ENCODE peak calls at places on chromosome 5, in seven cellular contexts. One of them, this sample, is unnamed.

GRCh38 chr5:89417990-89418820 is 535.2 kb upstream of the MEF2C start:
- DNase-seq in H1: no peak
- DNase-seq in K562: peak; percentile 33
- DNase-seq in SK-N-SH: no peak
- DNase-seq in IMR-90: no peak
- DNase-seq in HepG2: no peak
- DNase-seq in A549: no peak
- DNase-seq in this sample: peak; percentile 34

GRCh38 chr5:180648658-180649296 is 623 bp downstream of the FLT4 start:
- DNase-seq in HepG2: no peak
- DNase-seq in A549: peak; percentile 33
- DNase-seq in K562: peak; percentile 68
- DNase-seq in H1: peak; percentile 89
- DNase-seq in SK-N-SH: peak; percentile 75
- DNase-seq in IMR-90: no peak
- DNase-seq in this sample: peak; percentile 75

GRCh38 chr5:80662108-80662507 is 7.3 kb upstream of the DHFR start:
- DNase-seq in H1: no peak
- DNase-seq in A549: no peak
- DNase-seq in HepG2: no peak
- DNase-seq in SK-N-SH: no peak
- DNase-seq in IMR-90: no peak
- DNase-seq in K562: no peak
- DNase-seq in this sample: no peak

GRCh38 chr5:112549127-112549526 is 130.1 kb upstream of the EPB41L4A start:
- DNase-seq in IMR-90: no peak
- DNase-seq in K562: no peak
- DNase-seq in H1: no peak
- DNase-seq in A549: no peak
- DNase-seq in SK-N-SH: no peak
- DNase-seq in HepG2: no peak
- DNase-seq in this sample: no peak

GRCh38 chr5:117454716-117455212 is 880.1 kb upstream of the SEMA6A start:
- DNase-seq in SK-N-SH: peak; percentile 12
- DNase-seq in K562: peak; percentile 29
- DNase-seq in HepG2: peak; percentile 50
- DNase-seq in IMR-90: peak; percentile 6
- DNase-seq in H1: peak; percentile 80
- DNase-seq in A549: peak; percentile 42
- DNase-seq in this sample: peak; percentile 73

GRCh38 chr5:2669913-2670312 is 81.6 kb downstream of the IRX2 start:
- DNase-seq in HepG2: no peak
- DNase-seq in K562: no peak
- DNase-seq in H1: no peak
- DNase-seq in SK-N-SH: no peak
- DNase-seq in IMR-90: no peak
- DNase-seq in A549: no peak
- DNase-seq in this sample: no peak

GRCh38 chr5:78065073-78065472 is 229.4 kb downstream of the AP3B1 start:
- DNase-seq in HepG2: no peak
- DNase-seq in H1: peak; percentile 47
- DNase-seq in K562: no peak
- DNase-seq in IMR-90: no peak
- DNase-seq in A549: no peak
- DNase-seq in SK-N-SH: no peak
- DNase-seq in this sample: no peak

GRCh38 chr5:77168884-77169254 is 41.6 kb upstream of the PDE8B start:
- DNase-seq in K562: peak; percentile 32
- DNase-seq in IMR-90: no peak
- DNase-seq in A549: peak; percentile 80
- DNase-seq in HepG2: no peak
- DNase-seq in H1: no peak
- DNase-seq in SK-N-SH: no peak
- DNase-seq in this sample: no peak

GRCh38 chr5:134252671-134253070 is 26.8 kb upstream of the PPP2CA start:
- DNase-seq in SK-N-SH: no peak
- DNase-seq in H1: no peak
- DNase-seq in K562: no peak
- DNase-seq in IMR-90: peak; percentile 96
- DNase-seq in HepG2: peak; percentile 79
- DNase-seq in A549: peak; percentile 75
- DNase-seq in this sample: no peak

DNA sequence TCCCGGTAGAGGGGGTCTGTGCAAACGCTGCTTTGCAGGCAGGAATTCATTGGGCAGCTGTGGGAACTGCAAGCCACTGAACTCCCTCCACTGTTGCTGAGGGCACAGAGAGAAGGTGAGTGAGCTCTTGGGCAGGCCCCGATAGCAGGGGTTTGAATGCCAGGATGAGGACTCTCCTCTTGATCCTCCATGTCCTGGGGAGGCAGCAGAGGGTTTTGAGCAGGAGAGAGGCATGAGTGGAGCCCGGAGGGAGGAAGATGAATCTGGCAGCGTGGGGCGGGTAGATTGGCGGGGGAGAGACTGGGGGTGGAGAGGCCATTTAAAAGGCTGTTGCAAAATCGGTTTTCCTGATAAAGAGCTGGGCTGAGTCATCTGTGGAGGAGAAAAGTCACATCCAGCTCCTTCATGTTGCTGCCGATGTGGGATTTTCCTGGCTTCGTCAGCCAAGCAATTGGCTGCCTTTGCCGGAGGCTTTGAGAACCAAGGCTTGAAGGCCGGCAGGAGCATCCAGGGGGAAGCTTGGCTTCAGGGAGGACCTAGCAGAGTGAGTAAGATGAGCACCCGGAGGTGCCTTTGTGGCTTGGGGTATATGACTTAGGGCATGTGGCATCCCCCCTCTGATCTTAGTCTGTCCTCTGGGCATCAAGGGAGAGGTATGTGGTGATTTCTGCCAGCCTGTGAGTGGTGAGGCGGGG is at the start of gene SYNPO:
- DNase-seq in K562: peak; percentile 80
- DNase-seq in H1: no peak
- DNase-seq in HepG2: peak; percentile 25
- DNase-seq in A549: peak; percentile 84
- DNase-seq in IMR-90: peak; percentile 98
- DNase-seq in SK-N-SH: peak; percentile 63
- DNase-seq in this sample: no peak
- TF ChIP-seq USF2 in K562: no peak
- TF ChIP-seq USF2 in H1: no peak
- TF ChIP-seq USF2 in HepG2: no peak
- TF ChIP-seq USF2 in A549: no peak
- TF ChIP-seq USF2 in IMR-90: no peak
- TF ChIP-seq USF2 in SK-N-SH: no peak
- TF ChIP-seq USF2 in this sample: no peak

GRCh38 chr5:52134013-52134650 is 653.6 kb upstream of the ITGA1 start:
- DNase-seq in K562: no peak
- DNase-seq in SK-N-SH: peak; percentile 6
- DNase-seq in IMR-90: no peak
- DNase-seq in HepG2: no peak
- DNase-seq in H1: no peak
- DNase-seq in A549: no peak
- DNase-seq in this sample: no peak

DNA sequence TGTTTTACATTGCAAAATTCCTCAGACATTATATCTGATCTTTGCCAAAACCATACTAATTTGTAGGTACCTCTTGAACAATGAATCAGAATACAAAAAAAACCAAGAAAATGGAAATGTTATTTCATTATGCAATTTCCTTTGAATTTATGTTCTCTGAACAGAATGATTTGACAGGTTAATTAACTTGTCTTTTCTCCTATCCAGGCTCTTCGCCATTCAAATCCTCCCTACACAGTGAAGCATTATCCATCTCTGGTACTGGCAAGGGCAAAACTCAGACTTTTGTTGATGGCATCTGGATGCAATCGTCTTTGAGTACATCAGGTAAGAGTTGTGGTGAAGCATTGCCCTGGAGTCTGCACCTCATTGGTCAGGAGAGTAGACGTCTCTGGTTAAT is 655.7 kb upstream of the ITGA1 start:
- DNase-seq in H1: no peak
- DNase-seq in SK-N-SH: no peak
- DNase-seq in K562: no peak
- DNase-seq in IMR-90: no peak
- DNase-seq in HepG2: no peak
- DNase-seq in A549: no peak
- DNase-seq in this sample: no peak
- TF ChIP-seq USF2 in H1: no peak
- TF ChIP-seq USF2 in SK-N-SH: no peak
- TF ChIP-seq USF2 in K562: no peak
- TF ChIP-seq USF2 in IMR-90: no peak
- TF ChIP-seq USF2 in HepG2: no peak
- TF ChIP-seq USF2 in A549: no peak
- TF ChIP-seq USF2 in this sample: no peak

GRCh38 chr5:65774346-65774745 is 52.3 kb downstream of the NLN start:
- DNase-seq in K562: no peak
- DNase-seq in SK-N-SH: no peak
- DNase-seq in H1: no peak
- DNase-seq in HepG2: no peak
- DNase-seq in A549: no peak
- DNase-seq in IMR-90: peak; percentile 90
- DNase-seq in this sample: no peak
- TF ChIP-seq USF2 in K562: no peak
- TF ChIP-seq USF2 in SK-N-SH: no peak
- TF ChIP-seq USF2 in H1: no peak
- TF ChIP-seq USF2 in HepG2: no peak
- TF ChIP-seq USF2 in A549: no peak
- TF ChIP-seq USF2 in IMR-90: no peak
- TF ChIP-seq USF2 in this sample: no peak

GRCh38 chr5:102886586-102886985 is 131.5 kb downstream of the PAM start:
- DNase-seq in HepG2: no peak
- DNase-seq in K562: no peak
- DNase-seq in IMR-90: peak; percentile 52
- DNase-seq in SK-N-SH: no peak
- DNase-seq in H1: no peak
- DNase-seq in A549: no peak
- DNase-seq in this sample: no peak
- TF ChIP-seq USF2 in HepG2: no peak
- TF ChIP-seq USF2 in K562: no peak
- TF ChIP-seq USF2 in IMR-90: no peak
- TF ChIP-seq USF2 in SK-N-SH: no peak
- TF ChIP-seq USF2 in H1: no peak
- TF ChIP-seq USF2 in A549: no peak
- TF ChIP-seq USF2 in this sample: no peak

GRCh38 chr5:122463221-122463620 is 151.2 kb downstream of the SNCAIP start:
- DNase-seq in A549: no peak
- DNase-seq in SK-N-SH: no peak
- DNase-seq in IMR-90: peak; percentile 87
- DNase-seq in K562: no peak
- DNase-seq in HepG2: no peak
- DNase-seq in H1: no peak
- DNase-seq in this sample: no peak
- TF ChIP-seq USF2 in A549: no peak
- TF ChIP-seq USF2 in SK-N-SH: no peak
- TF ChIP-seq USF2 in IMR-90: no peak
- TF ChIP-seq USF2 in K562: no peak
- TF ChIP-seq USF2 in HepG2: no peak
- TF ChIP-seq USF2 in H1: no peak
- TF ChIP-seq USF2 in this sample: no peak

GRCh38 chr5:119031905-119032304 is 39.0 kb upstream of the DMXL1 start:
- DNase-seq in K562: peak; percentile 26
- DNase-seq in IMR-90: no peak
- DNase-seq in H1: no peak
- DNase-seq in SK-N-SH: no peak
- DNase-seq in HepG2: no peak
- DNase-seq in A549: peak; percentile 18
- DNase-seq in this sample: no peak
- TF ChIP-seq USF2 in K562: no peak
- TF ChIP-seq USF2 in IMR-90: no peak
- TF ChIP-seq USF2 in H1: no peak
- TF ChIP-seq USF2 in SK-N-SH: no peak
- TF ChIP-seq USF2 in HepG2: no peak
- TF ChIP-seq USF2 in A549: no peak
- TF ChIP-seq USF2 in this sample: no peak

DNA sequence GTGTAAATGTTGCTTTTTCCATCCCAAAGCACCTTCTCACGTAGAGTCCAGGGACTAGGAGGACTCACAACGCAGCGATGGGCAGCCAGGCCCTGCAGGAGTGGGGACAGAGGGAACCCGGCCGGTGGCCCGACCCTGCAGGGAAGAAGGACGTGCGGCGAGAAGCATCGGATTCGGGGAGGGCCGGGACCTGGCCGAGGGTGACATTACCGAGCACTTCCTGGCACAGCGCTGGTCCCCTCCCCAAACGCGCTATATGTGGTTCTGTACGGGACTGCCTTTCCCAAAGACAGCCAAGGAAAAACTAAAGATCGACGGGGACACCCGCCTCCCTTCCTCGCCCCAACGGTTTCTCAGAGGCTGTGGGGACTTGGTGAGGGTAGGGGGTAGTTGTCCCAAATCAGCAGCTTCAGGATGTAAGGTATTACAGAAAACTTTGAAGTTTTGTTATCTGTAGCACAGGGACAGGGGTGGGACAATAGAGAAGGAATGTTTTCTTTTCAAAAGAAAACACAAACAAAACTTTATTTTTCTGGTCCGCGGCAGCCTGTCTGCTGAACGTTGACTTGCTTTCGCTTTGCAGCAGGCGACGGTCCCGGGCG is 887 bp upstream of the MAP3K1 start:
- DNase-seq in HepG2: peak; percentile 28
- DNase-seq in K562: peak; percentile 29
- DNase-seq in H1: peak; percentile 62
- DNase-seq in SK-N-SH: peak; percentile 71
- DNase-seq in IMR-90: no peak
- DNase-seq in A549: peak; percentile 31
- DNase-seq in this sample: peak; percentile 62
- TF ChIP-seq USF2 in HepG2: no peak
- TF ChIP-seq USF2 in K562: no peak
- TF ChIP-seq USF2 in H1: no peak
- TF ChIP-seq USF2 in SK-N-SH: no peak
- TF ChIP-seq USF2 in IMR-90: no peak
- TF ChIP-seq USF2 in A549: no peak
- TF ChIP-seq USF2 in this sample: no peak

GRCh38 chr5:57166250-57166649 is 7.6 kb upstream of the GPBP1 start:
- DNase-seq in K562: no peak
- DNase-seq in HepG2: no peak
- DNase-seq in SK-N-SH: no peak
- DNase-seq in IMR-90: no peak
- DNase-seq in A549: peak; percentile 12
- DNase-seq in H1: no peak
- DNase-seq in this sample: no peak

GRCh38 chr5:57163553-57164006 is 10.3 kb upstream of the GPBP1 start:
- DNase-seq in IMR-90: no peak
- DNase-seq in H1: no peak
- DNase-seq in A549: no peak
- DNase-seq in K562: peak; percentile 27
- DNase-seq in SK-N-SH: no peak
- DNase-seq in HepG2: no peak
- DNase-seq in this sample: no peak

GRCh38 chr5:57167201-57167600 is 6.7 kb upstream of the GPBP1 start:
- DNase-seq in H1: no peak
- DNase-seq in K562: no peak
- DNase-seq in SK-N-SH: no peak
- DNase-seq in HepG2: no peak
- DNase-seq in A549: no peak
- DNase-seq in IMR-90: no peak
- DNase-seq in this sample: no peak

DNA sequence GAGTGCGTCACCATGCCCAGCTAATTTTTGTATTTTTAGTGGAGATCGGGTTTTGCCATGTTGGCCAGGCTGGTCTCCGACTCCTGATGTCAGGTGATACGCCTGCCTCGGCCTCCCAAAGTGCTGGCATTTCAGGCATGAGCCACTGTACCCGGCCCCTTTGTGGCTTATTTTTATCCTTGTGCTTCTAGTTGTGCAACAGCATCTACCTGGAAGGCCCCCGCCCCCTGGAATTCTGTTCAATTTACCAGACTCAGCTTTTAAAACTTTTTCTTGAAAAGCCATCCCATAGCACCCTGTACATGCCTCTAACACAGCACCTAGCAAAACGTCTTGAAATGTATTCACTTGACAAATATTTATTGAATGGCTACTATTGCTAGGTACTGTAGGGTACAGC is 9.7 kb upstream of the GPBP1 start:
- DNase-seq in A549: no peak
- DNase-seq in H1: no peak
- DNase-seq in IMR-90: no peak
- DNase-seq in SK-N-SH: no peak
- DNase-seq in HepG2: no peak
- DNase-seq in K562: no peak
- DNase-seq in this sample: no peak
- TF ChIP-seq USF2 in A549: no peak
- TF ChIP-seq USF2 in H1: no peak
- TF ChIP-seq USF2 in IMR-90: no peak
- TF ChIP-seq USF2 in SK-N-SH: no peak
- TF ChIP-seq USF2 in HepG2: no peak
- TF ChIP-seq USF2 in K562: no peak
- TF ChIP-seq USF2 in this sample: no peak